ENCODE peak calls at places on chromosomes 3 and 15, in eight cellular contexts. Q, E, F, L, O, M, B and S are unnamed samples. For H3K36me3 and H3K4me1, the result is how much of the 10 kb centered on the place peaks cover.

GRCh38 chr15:69146724-69147435 is 13.6 kb upstream of the GLCE start:
- DNase-seq in F (no peak), L (no peak), E (no peak), M (no peak), O (no peak), Q (no peak), B (no peak), S (no peak)

GRCh38 chr15:46872591-46872990 is 844.7 kb upstream of the SEMA6D start:
- DNase-seq in F (no peak), Q (no peak), B (no peak), E (no peak), M (no peak), O (no peak), L (no peak), S (no peak)

GRCh38 chr15:90561344-90562244 is 31.9 kb downstream of the CRTC3 start:
- DNase-seq in F (peak), M (no peak), B (no peak), L (no peak), Q (no peak), O (no peak), E (no peak), S (no peak)

GRCh38 chr3:28077566-28077965 is 163.9 kb upstream of the CMC1 start:
- DNase-seq in L (peak), O (peak), B (peak), Q (no peak), M (peak), F (no peak), E (no peak), S (no peak)

GRCh38 chr3:98782826-98783500 is 19.8 kb downstream of the ST3GAL6 start:
- DNase-seq in L (no peak), Q (no peak), B (peak), F (no peak), O (no peak), E (no peak), M (no peak), S (no peak)

GRCh38 chr3:12286927-12287726 is 1.7 kb upstream of the PPARG start:
- DNase-seq in Q (peak), B (no peak), M (no peak), O (peak), L (peak), F (no peak), E (peak), S (no peak)

GRCh38 chr3:172201990-172202318 is 162.6 kb downstream of the FNDC3B start:
- DNase-seq in F (no peak), L (no peak), O (no peak), E (no peak), Q (no peak), B (peak), M (peak), S (no peak)

GRCh38 chr3:169668957-169669681 is 5.6 kb upstream of the MECOM start:
- DNase-seq in F (no peak), L (peak), E (peak), O (peak), Q (peak), M (peak), B (peak), S (no peak)

GRCh38 chr3:137071104-137071503 is 113.3 kb downstream of the IL20RB start:
- DNase-seq in F (no peak), B (no peak), O (no peak), M (no peak), Q (no peak), L (no peak), E (peak), S (no peak)

GRCh38 chr3:160331127-160331937 is 67.7 kb downstream of the IFT80 start:
- DNase-seq in B (peak), F (no peak), Q (no peak), M (no peak), O (no peak), E (no peak), L (no peak), S (no peak)

GRCh38 chr3:175777495-175777894 is 918.4 kb downstream of the NAALADL2 start:
- DNase-seq in E (no peak), M (no peak), F (no peak), L (no peak), Q (no peak), B (peak), O (no peak), S (no peak)

GRCh38 chr3:187082976-187083375 is 56.3 kb downstream of the RPL39L start:
- DNase-seq in L (no peak), F (no peak), O (no peak), M (no peak), Q (no peak), B (no peak), E (no peak), S (no peak)

GRCh38 chr3:182690163-182690562 is 103.1 kb upstream of the ATP11B start:
- DNase-seq in O (no peak), Q (no peak), L (no peak), F (no peak), E (no peak), B (peak), M (no peak), S (no peak)

GRCh38 chr3:171828852-171829770 is 14.0 kb upstream of the TMEM212 start:
- DNase-seq in E (no peak), F (no peak), B (no peak), M (no peak), Q (no peak), L (no peak), O (no peak), S (no peak)

GRCh38 chr3:172329070-172329469 is 119.2 kb downstream of the GHSR start:
- DNase-seq in E (no peak), Q (no peak), O (no peak), L (peak), F (no peak), M (no peak), B (no peak), S (no peak)

GRCh38 chr15:74453925-74454763 is 6.8 kb downstream of the UBL7 start:
- DNase-seq in Q (no peak), M (peak), O (no peak), F (no peak), B (no peak), L (no peak), E (no peak), S (no peak)

GRCh38 chr3:123201557-123202427 is at the start of gene SEC22A:
- DNase-seq in B (peak), L (peak), M (peak), O (peak), F (peak), E (peak), Q (peak), S (peak)

GRCh38 chr3:45923755-45924154 is 19.5 kb upstream of the CXCR6 start:
- DNase-seq in O (no peak), Q (no peak), B (peak), M (no peak), L (no peak), E (no peak), F (no peak), S (no peak)
- H3K36me3 ChIP-seq in O (under half), Q (half or more), B (under half), M (under half), L (under half), E (under half), F (half or more), S (under half)

GRCh38 chr15:99454941-99455795 is 110.6 kb upstream of the MEF2A start:
- DNase-seq in Q (peak), M (no peak), B (peak), F (no peak), L (peak), O (peak), E (peak), S (no peak)
- H3K4me1 ChIP-seq in Q (half or more), M (under half), B (under half), F (under half), L (under half), O (under half), E (under half), S (under half)

GRCh38 chr3:194633349-194634004 is at the start of gene TMEM44:
- DNase-seq in B (peak), L (peak), M (peak), Q (peak), F (peak), E (peak), O (peak), S (peak)
- H3K27ac ChIP-seq in B (peak), L (peak), M (peak), Q (peak), F (no peak), E (peak), O (peak), S (peak)

GRCh38 chr3:50260027-50260941 is 8.7 kb upstream of the SEMA3B start:
- DNase-seq in E (peak), B (peak), M (peak), O (peak), F (peak), Q (peak), L (peak), S (peak)
- H3K36me3 ChIP-seq in E (under half), B (under half), M (under half), O (under half), F (under half), Q (under half), L (under half), S (under half)

GRCh38 chr15:92647467-92648163 is 8.0 kb downstream of the FAM174B start:
- DNase-seq in B (no peak), O (no peak), F (no peak), M (no peak), L (peak), E (no peak), Q (no peak), S (no peak)
- H3K4me1 ChIP-seq in B (under half), O (under half), F (under half), M (under half), L (under half), E (under half), Q (under half), S (under half)

GRCh38 chr3:38099518-38099917 is 37.4 kb downstream of the ACAA1 start:
- DNase-seq in E (no peak), L (peak), O (no peak), F (no peak), M (no peak), Q (no peak), B (no peak), S (no peak)
- H3K27ac ChIP-seq in E (no peak), L (peak), O (no peak), F (no peak), M (no peak), Q (no peak), B (no peak), S (no peak)